ENCODE peak calls at places on chromosomes 16 and 17, in five cellular contexts. Q, T, B, N and I are unnamed samples. For H3K36me3 and H3F3A, the result is how much of the 10 kb centered on the place peaks cover.

GRCh38 chr17:73799781-73800627 is 155.8 kb upstream of the SDK2 start:
- DNase-seq in T (no peak), B (no peak), N (no peak), Q (no peak), I (peak)

GRCh38 chr16:71412270-71413160 is 29.3 kb downstream of the TLE7 start:
- DNase-seq in B (peak), T (peak), N (peak), Q (peak), I (peak)

GRCh38 chr17:79220715-79221291 is 146.2 kb downstream of the ENGASE start:
- DNase-seq in T (no peak), N (no peak), B (peak), Q (peak), I (no peak)

GRCh38 chr16:85324506-85324905 is 212.2 kb upstream of the CIBAR2 start:
- DNase-seq in B (no peak), N (no peak), Q (no peak), T (no peak), I (no peak)

GRCh38 chr17:79046501-79047280 is 22.7 kb downstream of the C1QTNF1 start:
- DNase-seq in Q (no peak), N (peak), B (peak), T (no peak), I (no peak)

GRCh38 chr17:60604686-60605334 is 4.8 kb downstream of the PPM1D start:
- DNase-seq in T (no peak), B (peak), Q (no peak), N (no peak), I (peak)

GRCh38 chr16:51225902-51226301 is 74.8 kb upstream of the SALL1 start:
- DNase-seq in N (no peak), B (no peak), Q (no peak), T (no peak), I (no peak)

GRCh38 chr16:14458576-14458975 is 171.5 kb downstream of the PARN start:
- DNase-seq in B (no peak), N (no peak), Q (peak), T (no peak), I (no peak)

GRCh38 chr16:84800579-84800978 is 19.2 kb upstream of the CRISPLD2 start:
- DNase-seq in B (no peak), T (no peak), Q (no peak), N (no peak), I (no peak)

GRCh38 chr17:55356440-55357328 is 65.0 kb downstream of the MMD start:
- DNase-seq in B (peak), T (peak), Q (peak), N (peak), I (peak)

GRCh38 chr16:1552129-1552528 is 18.7 kb downstream of the TMEM204 start:
- DNase-seq in N (no peak), T (no peak), B (no peak), Q (no peak), I (no peak)

GRCh38 chr16:70659953-70660671 is 13.8 kb downstream of the IL34 start:
- DNase-seq in T (no peak), Q (no peak), N (peak), B (no peak), I (no peak)

GRCh38 chr16:25735645-25736044 is 43.9 kb downstream of the HS3ST4 start:
- DNase-seq in B (no peak), T (no peak), N (no peak), Q (no peak), I (no peak)

GRCh38 chr17:58121925-58122324 is 26.3 kb upstream of the OR4D1 start:
- DNase-seq in B (peak), T (peak), Q (peak), N (peak), I (peak)

GRCh38 chr17:74101527-74101926 is 102.0 kb upstream of the RPL38 start:
- DNase-seq in B (no peak), T (no peak), Q (no peak), N (no peak), I (no peak)

GRCh38 chr17:78127240-78127887 is 1.2 kb downstream of the TMC6 start:
- DNase-seq in N (peak), T (peak), Q (peak), B (no peak), I (peak)

GRCh38 chr17:79732804-79733691 is 2.3 kb downstream of the ENPP7 start:
- DNase-seq in T (peak), B (no peak), N (no peak), Q (no peak), I (no peak)

GRCh38 chr16:4032768-4033167 is 83.5 kb downstream of the ADCY9 start:
- DNase-seq in N (no peak), T (no peak), Q (no peak), B (peak), I (no peak)

GRCh38 chr16:4033951-4034350 is 82.3 kb downstream of the ADCY9 start:
- DNase-seq in Q (no peak), N (no peak), B (no peak), T (no peak), I (no peak)

GRCh38 chr16:4042581-4042980 is 73.7 kb downstream of the ADCY9 start:
- DNase-seq in B (no peak), Q (no peak), T (no peak), N (no peak), I (no peak)

GRCh38 chr16:4034963-4035362 is 81.3 kb downstream of the ADCY9 start:
- DNase-seq in B (no peak), N (no peak), Q (no peak), T (no peak), I (no peak)

GRCh38 chr16:4038448-4038847 is 77.8 kb downstream of the ADCY9 start:
- DNase-seq in Q (no peak), N (no peak), T (no peak), B (no peak), I (no peak)
- H3K36me3 ChIP-seq in Q (under half), N (under half), T (under half), B (under half), I (under half)

GRCh38 chr17:64106918-64107317 is 23.0 kb downstream of the ERN1 start:
- DNase-seq in N (no peak), Q (no peak), T (no peak), B (no peak), I (no peak)

GRCh38 chr17:64109400-64109799 is 20.5 kb downstream of the ERN1 start:
- DNase-seq in B (no peak), N (no peak), Q (peak), T (no peak), I (no peak)

GRCh38 chr17:64103751-64104364 is 26.1 kb downstream of the ERN1 start:
- DNase-seq in Q (no peak), B (peak), N (no peak), T (peak), I (peak)

GRCh38 chr17:64110436-64111152 is 19.4 kb downstream of the ERN1 start:
- DNase-seq in B (no peak), Q (no peak), T (no peak), N (no peak), I (no peak)

DNA sequence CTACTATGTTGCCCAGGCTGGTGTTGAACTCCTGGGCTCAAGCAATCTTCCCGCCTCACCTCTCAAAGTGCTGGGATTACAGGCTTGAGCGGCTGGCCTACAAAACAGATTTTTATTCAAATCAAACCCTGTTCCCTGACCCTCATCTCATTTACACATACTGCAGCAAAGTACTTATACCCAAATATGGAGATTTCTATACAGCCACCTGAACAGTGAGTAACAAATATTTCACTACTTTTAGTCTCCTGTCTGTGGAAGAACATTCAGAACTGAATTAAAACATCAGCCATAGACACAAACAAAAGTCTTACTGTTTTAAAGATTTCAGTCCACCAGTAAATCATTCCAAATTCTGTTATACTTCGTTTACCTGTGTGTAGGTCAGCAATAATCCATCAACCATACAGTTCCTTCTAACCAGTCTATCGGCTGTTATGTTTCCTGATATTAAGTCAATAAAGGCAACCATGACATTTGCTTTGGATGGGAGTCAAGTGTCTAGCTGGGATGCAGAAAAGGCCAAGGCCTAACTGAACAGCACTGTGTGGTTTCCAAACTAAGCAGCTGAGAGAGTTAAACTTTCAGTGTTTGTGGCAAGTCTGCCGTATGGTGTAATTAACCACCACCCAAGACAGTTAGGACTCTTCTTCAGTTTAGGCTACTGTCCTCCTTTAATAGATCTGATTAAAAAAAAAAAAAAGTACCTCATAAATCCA is 22.3 kb downstream of the ERN1 start:
- DNase-seq in T (no peak), N (no peak), B (no peak), Q (no peak), I (peak)
- H3F3A ChIP-seq in T (half or more), N (under half), B (under half), Q (under half), I (under half)

GRCh38 chr17:29909604-29910003 is 20.4 kb downstream of the SSH2 start:
- DNase-seq in Q (no peak), N (no peak), B (peak), T (no peak), I (peak)

GRCh38 chr17:29918016-29918415 is 12.0 kb downstream of the SSH2 start:
- DNase-seq in B (no peak), Q (no peak), N (no peak), T (no peak), I (no peak)

GRCh38 chr17:29911641-29912177 is 18.3 kb downstream of the SSH2 start:
- DNase-seq in Q (no peak), N (no peak), B (no peak), T (no peak), I (peak)

GRCh38 chr17:29918922-29919856 is 10.8 kb downstream of the SSH2 start:
- DNase-seq in Q (no peak), N (no peak), T (no peak), B (peak), I (peak)

DNA sequence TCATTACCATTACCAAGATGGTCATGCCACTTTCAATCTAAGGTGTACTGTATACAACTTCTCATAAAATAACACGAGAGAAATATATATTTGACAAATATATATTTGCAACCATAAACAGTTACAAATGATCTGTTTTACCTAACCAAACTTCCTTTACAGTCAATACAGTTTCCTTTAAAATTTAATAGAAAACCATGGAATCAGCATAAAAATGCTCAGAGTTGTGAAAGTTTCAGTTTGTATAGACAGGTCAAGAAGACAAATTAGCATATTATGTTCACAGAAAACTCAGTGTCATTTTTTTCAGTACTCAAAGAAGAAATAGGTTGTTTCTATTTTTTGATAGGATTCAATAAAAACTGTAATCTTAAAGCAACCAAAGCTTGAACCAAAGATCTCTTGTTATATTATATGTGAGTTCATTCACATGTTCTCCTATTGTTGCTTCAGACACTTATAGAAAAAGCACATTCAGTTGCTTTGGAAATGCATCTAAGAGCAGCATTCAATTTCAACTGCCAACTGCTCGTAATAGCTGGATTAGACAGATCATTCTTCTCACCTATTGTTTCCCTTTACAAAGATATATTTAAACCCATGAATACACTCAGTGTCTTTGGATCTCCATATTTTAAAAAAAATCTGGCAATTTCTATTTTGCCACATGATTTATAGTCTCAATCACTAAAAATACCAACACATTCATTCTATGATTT is 15.1 kb downstream of the SSH2 start:
- DNase-seq in T (peak), Q (no peak), N (no peak), B (no peak), I (no peak)
- H3K9ac ChIP-seq in T (no peak), Q (no peak), N (no peak), B (no peak), I (no peak)

GRCh38 chr16:3364774-3365427 is 9.2 kb downstream of the OR2C1 start:
- DNase-seq in B (peak), N (peak), T (peak), Q (no peak), I (peak)

GRCh38 chr16:3358884-3359283 is 3.2 kb downstream of the OR2C1 start:
- DNase-seq in T (no peak), B (no peak), N (no peak), Q (no peak), I (no peak)

GRCh38 chr16:3362931-3363330 is 7.2 kb downstream of the OR2C1 start:
- DNase-seq in T (no peak), N (no peak), Q (no peak), B (no peak), I (no peak)

GRCh38 chr16:3369073-3369472 is 13.4 kb downstream of the OR2C1 start:
- DNase-seq in N (no peak), T (no peak), Q (no peak), B (no peak), I (no peak)

DNA sequence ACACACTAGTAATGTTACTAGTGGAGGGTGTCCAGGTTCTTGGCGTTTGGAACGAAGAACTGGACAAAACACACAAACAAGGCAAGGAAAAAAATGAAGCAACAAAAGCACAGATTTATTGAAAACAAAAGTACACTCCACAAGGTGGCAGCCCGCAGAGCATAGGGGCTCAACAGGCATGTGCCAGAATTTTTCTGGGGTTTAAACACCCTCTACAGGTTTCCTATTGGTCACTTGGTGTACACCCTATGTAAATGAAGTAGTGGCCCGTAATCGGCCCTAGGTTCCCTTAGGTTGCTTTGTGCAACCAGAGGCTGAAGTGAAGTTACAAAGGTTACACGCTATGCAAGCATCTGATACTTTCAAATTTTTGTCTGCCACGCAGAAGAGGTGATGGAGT is 8.1 kb downstream of the OR2C1 start:
- DNase-seq in T (peak), Q (no peak), N (no peak), B (no peak), I (no peak)
- H3K36me3 ChIP-seq in T (under half), Q (under half), N (under half), B (under half), I (under half)

GRCh38 chr17:68381076-68381900 is 76.0 kb downstream of the WIPI1 start:
- DNase-seq in N (no peak), Q (no peak), B (peak), T (no peak), I (peak)
- H3F3A ChIP-seq in N (under half), Q (under half), B (half or more), T (under half), I (under half)

DNA sequence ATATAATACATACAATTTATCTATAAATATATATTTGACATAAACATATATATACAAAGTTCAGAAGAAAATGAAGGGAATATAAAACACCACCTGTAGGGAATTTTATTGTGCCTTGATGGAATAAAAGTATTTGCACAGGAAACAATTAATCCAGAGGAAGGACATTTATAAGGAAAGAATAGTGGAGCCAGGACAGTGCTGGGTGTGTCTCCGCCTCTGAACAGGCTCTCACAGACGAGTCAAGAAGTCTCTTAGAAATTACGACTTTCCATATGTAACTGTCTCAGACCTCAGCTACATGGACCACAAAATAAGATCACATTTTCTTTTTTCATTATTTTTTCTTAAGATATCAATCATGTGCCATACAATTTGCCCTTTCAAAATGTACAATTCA is 93.9 kb downstream of the TMEM114 start:
- DNase-seq in B (no peak), T (no peak), N (no peak), Q (no peak), I (no peak)
- H3K9ac ChIP-seq in B (no peak), T (no peak), N (no peak), Q (no peak), I (no peak)

DNA sequence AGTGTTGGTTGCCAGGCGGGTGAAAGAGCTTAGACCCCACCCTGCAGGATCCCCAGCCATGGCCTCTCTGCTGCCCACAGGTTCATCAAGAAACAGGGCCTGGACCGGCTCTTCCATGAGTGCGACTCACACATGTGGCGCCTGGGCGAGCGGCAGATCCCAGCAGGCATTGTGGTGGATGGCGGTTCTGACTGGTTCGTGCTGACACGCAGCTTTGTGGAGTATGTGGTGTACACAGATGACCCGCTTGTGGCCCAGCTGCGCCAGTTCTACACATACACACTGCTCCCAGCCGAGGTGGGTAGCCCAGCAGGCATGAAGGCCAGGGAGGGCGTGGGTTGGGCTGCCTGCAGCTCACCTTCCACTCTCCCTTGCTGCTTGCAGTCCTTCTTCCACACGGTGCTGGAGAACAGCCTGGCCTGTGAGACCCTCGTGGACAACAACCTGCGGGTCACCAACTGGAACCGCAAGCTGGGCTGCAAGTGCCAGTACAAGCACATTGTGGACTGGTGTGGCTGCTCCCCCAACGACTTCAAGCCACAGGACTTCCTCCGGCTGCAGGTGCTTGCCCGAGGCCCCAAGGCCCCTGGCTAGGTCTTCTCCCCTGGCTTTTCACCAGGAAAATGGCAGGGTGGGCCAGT is 9.9 kb downstream of the XYLT2 start:
- DNase-seq in T (no peak), N (no peak), B (no peak), Q (no peak), I (no peak)
- H3K36me3 ChIP-seq in T (under half), N (half or more), B (under half), Q (under half), I (under half)

DNA sequence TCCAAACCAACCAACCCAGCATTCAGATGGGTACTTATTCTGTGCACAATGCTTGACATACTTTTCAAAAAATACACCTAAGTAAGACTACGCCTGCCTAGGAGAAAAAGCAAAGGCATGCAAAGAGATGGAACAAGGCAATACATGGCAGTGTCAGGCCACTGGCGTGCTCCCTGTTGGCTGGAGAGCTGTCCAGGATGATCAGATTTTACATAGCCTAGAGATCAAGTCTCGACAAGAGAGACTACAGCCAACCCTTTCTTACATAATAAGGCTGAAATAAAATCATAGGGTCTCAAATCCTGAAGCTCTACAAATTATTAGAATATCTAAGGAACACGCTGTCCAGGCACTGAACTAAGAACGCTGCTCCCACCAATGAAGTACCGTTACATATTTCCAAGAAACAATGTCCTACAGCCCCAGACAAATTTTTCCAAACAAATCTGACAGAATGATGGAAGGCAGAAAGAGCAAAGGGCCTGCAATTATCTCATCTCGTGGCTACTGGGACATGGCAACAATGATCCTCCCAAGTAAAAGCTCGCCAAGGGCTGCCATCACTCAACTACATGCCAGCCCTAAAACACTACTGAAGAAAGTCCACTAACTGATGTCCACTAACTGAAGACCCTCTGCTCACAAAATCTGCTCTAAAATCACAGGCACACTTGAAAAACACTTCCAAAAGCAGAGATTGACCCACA is 5.1 kb downstream of the RPS15A start:
- DNase-seq in T (no peak), B (no peak), N (no peak), Q (no peak), I (no peak)
- H3F3A ChIP-seq in T (half or more), B (half or more), N (under half), Q (half or more), I (under half)

DNA sequence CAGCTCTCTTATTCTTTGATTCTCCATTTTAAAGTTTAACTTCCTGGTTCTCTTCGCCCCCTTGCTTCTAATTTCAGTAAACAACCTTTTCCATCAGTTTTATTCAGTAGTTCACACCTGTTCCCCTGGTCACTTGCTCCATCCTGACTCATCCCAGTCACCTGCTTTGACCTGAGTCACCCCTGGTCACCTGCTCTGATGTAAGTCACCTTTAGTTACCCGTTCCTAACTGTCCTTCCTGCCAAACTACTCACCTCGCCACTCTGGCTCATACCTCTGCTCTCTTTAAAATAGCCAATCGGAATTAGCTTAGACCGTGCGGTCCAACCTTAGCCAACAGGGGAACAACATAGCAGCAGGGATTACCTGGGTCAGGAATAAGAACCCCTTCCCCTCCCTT is 4.7 kb upstream of the NLRC5 start:
- DNase-seq in Q (no peak), N (no peak), T (no peak), B (no peak), I (no peak)
- H3K9ac ChIP-seq in Q (no peak), N (no peak), T (no peak), B (peak), I (no peak)